ENCODE peak calls at places on chromosome 13, in four cellular contexts. X is activated B cell treated with CpG ODN at 0.5 μM for 24 hours, R is AG04450, Q is progenitor cell of endocrine pancreas. V is an unnamed sample.

GRCh38 chr13:35599385-35599784 is 122.9 kb upstream of the MAB21L1 start:
- DNase-seq in Q (no peak), X (no peak), R (no peak), V (no peak)

GRCh38 chr13:40352385-40352778 is 314.1 kb downstream of the FOXO1 start:
- DNase-seq in X (no peak), R (no peak), Q (no peak), V (no peak)

GRCh38 chr13:31121327-31122140 is 40.2 kb downstream of the HSPH1 start:
- DNase-seq in R (no peak), Q (no peak), X (no peak), V (no peak)

GRCh38 chr13:59823495-59823894 is 340.2 kb downstream of the DIAPH3 start:
- DNase-seq in Q (no peak), X (no peak), R (no peak), V (no peak)

GRCh38 chr13:43132228-43132627 is 108.8 kb downstream of the DNAJC15 start:
- DNase-seq in X (no peak), Q (no peak), R (no peak), V (no peak)

GRCh38 chr13:97165527-97166425 is 56.4 kb upstream of the MBNL2 start:
- DNase-seq in R (no peak), X (no peak), Q (no peak), V (no peak)

GRCh38 chr13:93529961-93530360 is 303.4 kb downstream of the GPC6 start:
- DNase-seq in R (no peak), X (no peak), Q (no peak), V (no peak)

GRCh38 chr13:67086260-67086659 is 143.9 kb downstream of the PCDH9 start:
- DNase-seq in Q (no peak), R (no peak), X (no peak), V (no peak)

GRCh38 chr13:60329221-60329983 is 67.6 kb upstream of the TDRD3 start:
- DNase-seq in Q (peak), X (no peak), R (no peak), V (peak)

GRCh38 chr13:54357284-54357933 is 1328.8 kb downstream of the OLFM4 start:
- DNase-seq in Q (no peak), X (no peak), R (no peak), V (no peak)

GRCh38 chr13:64007334-64007733 is 2591.7 kb upstream of the PCDH20 start:
- DNase-seq in R (no peak), X (no peak), Q (no peak), V (no peak)

GRCh38 chr13:40592035-40592434 is 74.4 kb downstream of the FOXO1 start:
- DNase-seq in X (no peak), R (no peak), Q (no peak), V (no peak)

GRCh38 chr13:26449063-26449848 is 108.2 kb upstream of the WASF3 start:
- DNase-seq in X (no peak), R (no peak), Q (no peak), V (no peak)

DNA sequence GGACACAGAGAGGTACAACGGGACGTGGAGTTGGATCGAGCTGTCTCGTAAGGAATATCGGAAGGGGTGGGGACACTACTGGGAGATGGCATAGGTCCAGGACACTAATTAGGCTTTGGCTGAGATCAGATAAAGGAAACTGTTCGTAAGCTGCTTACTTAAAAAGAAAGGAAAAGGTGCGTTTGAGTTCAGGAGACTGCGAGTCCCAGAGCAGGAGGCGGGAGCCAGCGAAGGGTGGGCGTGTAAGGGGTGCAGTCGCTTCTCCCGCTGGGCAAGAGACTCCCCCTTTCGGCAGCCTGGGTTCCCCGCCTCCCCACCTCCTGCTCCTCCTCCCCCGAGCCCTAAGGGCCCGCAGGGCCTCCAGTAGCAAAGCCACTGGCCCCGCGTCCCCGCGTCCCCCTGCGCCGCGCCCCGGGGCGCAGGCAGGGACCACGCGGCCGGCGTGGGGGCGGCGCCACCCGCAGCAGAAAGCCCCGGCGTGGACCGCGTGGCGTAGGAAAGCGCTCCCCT is 571 bp downstream of the ABCC4 start:
- DNase-seq in X (peak), Q (peak), R (peak), V (no peak)
- TF ChIP-seq CTCF in X (no peak), Q (peak), R (peak), V (peak)

GRCh38 chr13:94546071-94546839 is 49.7 kb downstream of the TGDS start:
- DNase-seq in R (no peak), Q (no peak), X (no peak), V (no peak)

GRCh38 chr13:94549241-94550029 is 46.5 kb downstream of the TGDS start:
- DNase-seq in X (peak), R (peak), Q (peak), V (peak)

GRCh38 chr13:94552095-94552494 is 43.9 kb downstream of the TGDS start:
- DNase-seq in R (no peak), X (no peak), Q (no peak), V (no peak)

GRCh38 chr13:94550030-94550738 is 45.8 kb downstream of the TGDS start:
- DNase-seq in R (peak), Q (no peak), X (no peak), V (no peak)

DNA sequence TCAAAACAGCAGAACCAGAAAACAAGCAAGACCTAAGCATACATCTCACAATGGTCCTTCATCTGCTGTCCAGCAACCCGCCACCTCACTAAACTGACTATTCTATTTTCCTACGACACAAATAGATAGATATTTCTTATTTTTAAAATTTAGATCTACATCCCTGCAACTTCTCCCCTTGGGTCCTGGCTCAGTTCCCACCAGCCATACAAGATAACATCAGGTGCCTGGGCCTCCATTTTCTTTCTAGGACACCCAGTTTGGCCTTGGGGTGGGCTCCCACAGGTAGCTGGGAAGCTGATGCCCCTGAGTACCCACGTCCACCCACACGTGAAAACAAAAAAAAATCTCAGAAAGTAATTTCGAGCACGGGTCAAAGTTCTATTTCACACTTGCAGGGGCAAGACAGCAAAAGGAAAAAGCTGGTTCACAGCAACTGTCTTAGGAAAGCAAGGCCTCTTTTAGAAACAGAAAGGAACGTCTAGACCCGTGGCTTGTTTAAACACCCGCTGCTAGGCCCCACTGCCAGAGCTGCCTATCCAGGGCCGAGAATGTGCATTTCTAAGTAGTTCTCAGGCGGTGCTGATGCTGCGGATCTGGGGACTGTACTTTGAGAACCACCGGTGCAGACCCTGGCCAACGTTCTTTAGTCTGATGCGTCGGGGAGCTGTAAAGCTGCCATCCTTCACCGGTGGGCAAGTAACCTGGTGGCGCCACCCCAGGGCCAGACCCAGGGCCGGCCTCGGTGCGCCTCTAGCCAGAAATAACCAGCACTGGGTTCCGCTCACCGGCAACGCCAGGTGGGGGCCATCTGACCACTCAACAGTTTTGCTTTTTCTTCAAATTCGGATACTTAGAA is 47.3 kb downstream of the TGDS start:
- DNase-seq in R (no peak), X (no peak), Q (no peak), V (no peak)
- TF ChIP-seq CTCF in R (no peak), X (no peak), Q (peak), V (no peak)

GRCh38 chr13:51146667-51147066 is 35.6 kb upstream of the C13orf42 start:
- DNase-seq in R (no peak), X (no peak), Q (no peak), V (no peak)

GRCh38 chr13:51151463-51151862 is 40.4 kb upstream of the C13orf42 start:
- DNase-seq in Q (no peak), R (no peak), X (no peak), V (no peak)

GRCh38 chr13:51147732-51148131 is 36.7 kb upstream of the C13orf42 start:
- DNase-seq in Q (no peak), R (no peak), X (no peak), V (no peak)

GRCh38 chr13:51148223-51148951 is 37.3 kb upstream of the C13orf42 start:
- DNase-seq in X (no peak), R (no peak), Q (no peak), V (no peak)

DNA sequence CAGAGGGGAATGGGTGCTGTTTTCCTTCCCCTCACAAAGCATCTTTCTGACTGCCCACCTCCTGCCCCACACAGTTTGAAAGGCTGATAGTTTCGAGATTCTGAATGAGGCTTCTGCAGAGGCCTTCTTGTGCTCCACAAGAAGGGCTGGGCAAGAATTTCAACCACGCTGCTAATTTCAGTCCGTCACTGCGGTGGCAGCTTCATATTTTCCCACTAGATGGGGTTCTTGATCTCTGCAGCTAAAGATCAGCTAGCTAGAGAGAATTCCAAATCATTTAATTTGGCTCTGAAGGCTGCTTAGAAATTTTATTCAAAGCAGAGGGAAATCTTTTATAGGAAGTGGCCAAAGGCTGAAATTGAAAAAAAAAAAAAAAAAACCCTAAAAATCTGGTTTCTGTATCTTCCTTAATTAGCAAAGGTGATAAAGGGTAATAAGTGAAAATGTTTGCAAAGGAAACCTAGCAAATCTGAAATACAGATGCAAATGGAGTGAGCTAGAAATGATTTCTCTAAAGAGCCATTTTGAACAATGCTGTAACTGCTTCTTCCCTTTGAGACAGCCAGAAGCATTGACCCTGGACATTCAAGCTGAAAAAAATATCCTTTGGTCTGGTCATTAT is 38.0 kb upstream of the C13orf42 start:
- DNase-seq in X (no peak), Q (no peak), R (peak), V (peak)
- TF ChIP-seq CTCF in X (no peak), Q (peak), R (peak), V (peak)

DNA sequence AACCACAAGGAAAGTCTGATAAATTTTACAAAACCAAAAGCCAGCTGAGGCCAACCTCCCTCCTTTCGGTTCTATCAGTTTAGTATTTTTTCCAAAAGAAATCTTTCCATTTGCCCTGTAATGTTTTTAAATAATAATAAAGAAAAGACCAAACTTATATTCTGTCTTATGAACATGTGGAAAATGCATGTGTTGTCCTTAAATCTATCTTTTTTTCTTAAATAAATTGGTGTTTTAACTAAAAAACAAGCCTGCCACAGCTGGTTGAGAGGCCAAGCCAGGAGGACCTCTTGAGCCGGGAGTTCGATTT is 113.6 kb downstream of the SACS start:
- DNase-seq in X (no peak), Q (no peak), R (no peak), V (no peak)
- TF ChIP-seq CTCF in X (no peak), Q (no peak), R (no peak), V (no peak)

DNA sequence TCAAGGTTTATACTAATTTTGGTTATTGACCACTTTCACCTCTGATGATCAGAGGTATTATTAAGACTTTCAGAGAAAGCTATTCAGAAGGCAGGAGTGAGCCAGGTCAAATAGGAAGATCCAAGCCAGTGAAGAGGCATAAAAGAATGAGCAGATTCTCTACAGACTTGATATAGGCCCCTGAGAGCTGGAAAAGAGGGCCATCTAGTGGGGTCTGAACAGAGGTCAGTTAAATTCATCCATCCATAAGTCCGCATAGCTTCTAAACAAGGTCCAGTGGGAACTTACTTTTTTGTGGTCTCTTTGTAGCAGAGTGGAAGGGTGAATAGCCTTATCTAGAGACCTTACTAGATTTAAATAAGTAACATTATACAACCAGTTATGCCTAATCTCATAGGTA is 126.6 kb upstream of the UFM1 start:
- DNase-seq in Q (no peak), X (no peak), R (no peak), V (no peak)
- TF ChIP-seq CTCF in Q (peak), X (no peak), R (peak), V (peak)

GRCh38 chr13:69641773-69642172 is 465.9 kb upstream of the ATXN8OS start:
- DNase-seq in Q (no peak), R (no peak), X (no peak), V (no peak)

GRCh38 chr13:69644447-69644846 is 463.2 kb upstream of the ATXN8OS start:
- DNase-seq in X (no peak), R (no peak), Q (no peak), V (no peak)
- TF ChIP-seq CTCF in X (no peak), R (no peak), Q (no peak), V (no peak)

V was measured in AG09319.